ENCODE peak calls at places on chromosomes 2 and 18, in five cellular contexts. One of them, this sample, is unnamed.

GRCh38 chr18:38654966-38655365 is 1089.4 kb upstream of the CELF4 start:
- DNase-seq in NCI-H2171 treated with DMSO at 0.1 percent for 48 hours: no peak
- DNase-seq in cardiac fibroblast: peak
- DNase-seq in PC-3: no peak
- DNase-seq in M059J: no peak
- DNase-seq in this sample: no peak

GRCh38 chr2:215314896-215315295 is 3.0 kb downstream of the ATIC start:
- DNase-seq in NCI-H2171 treated with DMSO at 0.1 percent for 48 hours: no peak
- DNase-seq in cardiac fibroblast: no peak
- DNase-seq in PC-3: peak
- DNase-seq in M059J: no peak
- DNase-seq in this sample: no peak

GRCh38 chr2:235756491-235756890 is 262.6 kb downstream of the AGAP1 start:
- DNase-seq in NCI-H2171 treated with DMSO at 0.1 percent for 48 hours: no peak
- DNase-seq in cardiac fibroblast: no peak
- DNase-seq in PC-3: no peak
- DNase-seq in M059J: no peak
- DNase-seq in this sample: no peak

GRCh38 chr2:239978381-239978780 is 46.8 kb downstream of the NDUFA10 start:
- DNase-seq in NCI-H2171 treated with DMSO at 0.1 percent for 48 hours: no peak
- DNase-seq in cardiac fibroblast: peak
- DNase-seq in PC-3: no peak
- DNase-seq in M059J: no peak
- DNase-seq in this sample: no peak

GRCh38 chr2:109065335-109065734 is 63.7 kb upstream of the SH3RF3 start:
- DNase-seq in NCI-H2171 treated with DMSO at 0.1 percent for 48 hours: no peak
- DNase-seq in cardiac fibroblast: peak
- DNase-seq in PC-3: no peak
- DNase-seq in M059J: no peak
- DNase-seq in this sample: peak

GRCh38 chr2:24793752-24794477 is 690 bp downstream of the CENPO start:
- DNase-seq in NCI-H2171 treated with DMSO at 0.1 percent for 48 hours: peak
- DNase-seq in cardiac fibroblast: peak
- DNase-seq in PC-3: peak
- DNase-seq in M059J: peak
- DNase-seq in this sample: no peak

GRCh38 chr2:10817413-10817812 is 4.8 kb upstream of the PDIA6 start:
- DNase-seq in NCI-H2171 treated with DMSO at 0.1 percent for 48 hours: no peak
- DNase-seq in cardiac fibroblast: no peak
- DNase-seq in PC-3: peak
- DNase-seq in M059J: peak
- DNase-seq in this sample: no peak

GRCh38 chr2:150168596-150168995 is 318.9 kb downstream of the RND3 start:
- DNase-seq in NCI-H2171 treated with DMSO at 0.1 percent for 48 hours: no peak
- DNase-seq in cardiac fibroblast: peak
- DNase-seq in PC-3: peak
- DNase-seq in M059J: peak
- DNase-seq in this sample: no peak

GRCh38 chr2:137674991-137675390 is 289.3 kb upstream of the HNMT start:
- DNase-seq in NCI-H2171 treated with DMSO at 0.1 percent for 48 hours: no peak
- DNase-seq in cardiac fibroblast: no peak
- DNase-seq in PC-3: no peak
- DNase-seq in M059J: no peak
- DNase-seq in this sample: no peak

GRCh38 chr2:118386636-118387302 is 298.5 kb downstream of the INSIG2 start:
- DNase-seq in NCI-H2171 treated with DMSO at 0.1 percent for 48 hours: no peak
- DNase-seq in cardiac fibroblast: no peak
- DNase-seq in PC-3: peak
- DNase-seq in M059J: peak
- DNase-seq in this sample: no peak

GRCh38 chr2:157789933-157790511 is 86.1 kb downstream of the ACVR1 start:
- DNase-seq in NCI-H2171 treated with DMSO at 0.1 percent for 48 hours: no peak
- DNase-seq in cardiac fibroblast: peak
- DNase-seq in PC-3: no peak
- DNase-seq in M059J: no peak
- DNase-seq in this sample: no peak

GRCh38 chr2:152396051-152396511 is 61.1 kb downstream of the FMNL2 start:
- DNase-seq in NCI-H2171 treated with DMSO at 0.1 percent for 48 hours: no peak
- DNase-seq in cardiac fibroblast: no peak
- DNase-seq in PC-3: no peak
- DNase-seq in M059J: no peak
- DNase-seq in this sample: no peak

GRCh38 chr2:74548285-74548918 is 5.3 kb downstream of the LOXL3 start:
- DNase-seq in NCI-H2171 treated with DMSO at 0.1 percent for 48 hours: peak
- DNase-seq in cardiac fibroblast: no peak
- DNase-seq in PC-3: no peak
- DNase-seq in M059J: no peak
- DNase-seq in this sample: no peak

GRCh38 chr2:46985512-46985911 is 69.9 kb upstream of the MCFD2 start:
- DNase-seq in NCI-H2171 treated with DMSO at 0.1 percent for 48 hours: no peak
- DNase-seq in cardiac fibroblast: no peak
- DNase-seq in PC-3: peak
- DNase-seq in M059J: peak
- DNase-seq in this sample: no peak